ENCODE peak calls at places on chromosomes 6 and 20, in eight cellular contexts. Z is stomach, O is uterus, N is HCT116, H is breast epithelium, Y is esophagus muscularis mucosa, K is heart left ventricle, E is Peyer's patch. F is an unnamed sample.

GRCh38 chr6:90226257-90226656 is 70.4 kb downstream of the BACH2 start:
- DNase-seq in H (no peak), Y (no peak), O (no peak), Z (no peak), N (no peak), K (no peak), E (no peak), F (no peak)

GRCh38 chr6:161414800-161415199 is 140.9 kb upstream of the AGPAT4 start:
- DNase-seq in K (no peak), O (no peak), Z (no peak), E (no peak), Y (no peak), H (no peak), N (no peak), F (no peak)

GRCh38 chr6:22656696-22657340 is 87.5 kb downstream of the HDGFL1 start:
- DNase-seq in E (no peak), K (no peak), Z (no peak), Y (no peak), O (no peak), H (no peak), N (no peak), F (no peak)

GRCh38 chr6:10801224-10801848 is 37.0 kb downstream of the MAK start:
- DNase-seq in H (peak), O (peak), E (peak), Z (peak), Y (no peak), N (peak), K (peak), F (peak)

GRCh38 chr20:57251949-57252348 is 14.5 kb downstream of the BMP7 start:
- DNase-seq in Y (no peak), H (no peak), O (no peak), Z (no peak), E (no peak), K (no peak), N (no peak), F (no peak)

GRCh38 chr6:56106231-56106630 is 141.1 kb downstream of the COL21A1 start:
- DNase-seq in E (no peak), H (no peak), Y (no peak), O (no peak), Z (no peak), N (no peak), K (no peak), F (no peak)

GRCh38 chr6:150345786-150346185 is 23.0 kb upstream of the IYD start:
- DNase-seq in Y (no peak), N (no peak), O (no peak), E (no peak), H (no peak), Z (no peak), K (no peak), F (no peak)

GRCh38 chr20:53826597-53827291 is 233.1 kb upstream of the ZNF217 start:
- DNase-seq in H (no peak), Y (no peak), K (no peak), E (peak), O (no peak), Z (no peak), N (no peak), F (no peak)

GRCh38 chr6:139708342-139709199 is 334.1 kb upstream of the CITED2 start:
- DNase-seq in O (no peak), N (no peak), Y (no peak), K (no peak), Z (no peak), E (no peak), H (no peak), F (no peak)

GRCh38 chr6:21132856-21133610 is 460.5 kb upstream of the SOX4 start:
- DNase-seq in H (no peak), O (no peak), K (no peak), Z (no peak), Y (no peak), E (no peak), N (no peak), F (no peak)

GRCh38 chr6:5398530-5398929 is 137.2 kb downstream of the FARS2 start:
- DNase-seq in Y (no peak), K (no peak), H (no peak), E (no peak), N (peak), Z (no peak), O (no peak), F (no peak)

GRCh38 chr6:116008470-116009229 is 52.0 kb downstream of the FRK start:
- DNase-seq in O (no peak), K (peak), N (peak), Z (no peak), Y (no peak), H (no peak), E (no peak), F (no peak)

GRCh38 chr6:85676086-85676729 is 33.5 kb upstream of the SYNCRIP start:
- DNase-seq in Y (no peak), N (no peak), E (no peak), K (no peak), H (no peak), Z (no peak), O (no peak), F (no peak)

DNA sequence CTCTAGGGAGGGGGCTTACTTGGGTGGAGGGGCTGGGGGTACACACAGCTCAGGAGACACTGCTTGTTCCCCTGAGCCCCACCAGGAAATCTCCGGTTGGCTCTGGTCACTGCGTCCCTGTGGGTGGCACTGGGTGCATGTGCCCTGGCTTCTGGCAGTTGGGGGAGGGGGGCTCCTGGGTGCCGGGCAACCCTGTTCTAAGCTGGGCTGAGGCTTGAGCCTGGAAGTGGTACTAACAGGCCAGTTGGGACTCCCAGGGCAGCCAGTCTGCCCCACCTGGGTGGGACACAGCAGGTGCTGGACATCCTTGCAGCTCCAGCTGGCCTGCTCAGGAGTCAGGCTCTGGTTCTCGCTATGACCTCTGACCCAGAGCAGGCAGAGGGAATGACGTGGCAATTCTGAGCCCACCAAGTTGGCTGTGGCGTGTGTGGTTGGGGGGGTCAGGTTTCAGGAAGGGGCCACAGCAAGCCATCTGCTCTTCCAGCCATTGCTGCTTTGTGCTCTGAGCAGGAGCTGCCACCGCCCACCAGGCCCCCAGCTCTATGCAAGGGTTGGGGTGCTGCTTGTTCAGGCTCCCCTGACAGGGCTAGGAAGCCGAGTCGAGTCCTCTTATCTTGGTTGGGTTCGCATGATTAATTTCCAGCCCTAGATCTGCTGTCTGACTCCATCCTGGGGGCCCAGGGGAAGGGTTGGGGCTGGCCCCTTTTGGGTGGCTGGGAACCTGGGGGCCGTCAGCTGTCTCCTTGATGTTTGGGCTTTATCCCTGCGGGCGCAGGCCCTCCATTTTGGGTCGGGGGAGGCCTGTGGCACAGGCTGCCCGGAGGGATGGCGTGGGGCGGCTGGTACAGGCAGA is 590 bp downstream of the C20orf204 start:
- DNase-seq in E (no peak), Z (no peak), N (no peak), O (no peak), H (no peak), K (no peak), Y (no peak), F (no peak)
- TF ChIP-seq POLR2A in E (no peak), Z (no peak), N (no peak), O (no peak), H (no peak), K (no peak), Y (no peak), F (no peak)

DNA sequence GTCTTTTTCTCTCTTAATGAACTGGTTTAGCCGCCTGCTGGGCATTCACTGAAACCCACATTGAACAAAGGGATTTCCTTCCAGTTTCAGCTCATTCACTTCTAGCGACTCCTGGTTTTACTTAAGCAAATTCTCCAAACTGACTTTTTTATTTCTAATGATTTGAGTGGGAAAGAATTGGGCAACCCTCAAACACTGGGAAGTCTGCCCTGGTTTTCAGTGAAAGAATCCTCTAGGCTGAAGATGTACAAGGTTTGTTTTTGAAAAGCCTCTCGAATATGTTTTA is 45.5 kb downstream of the PLAGL1 start:
- DNase-seq in Z (no peak), N (no peak), H (no peak), K (no peak), E (no peak), Y (no peak), O (peak), F (no peak)
- TF ChIP-seq CTCF in Z (no peak), N (no peak), H (peak), K (no peak), E (no peak), Y (no peak), O (peak), F (no peak)

GRCh38 chr6:47762502-47762901 is 19.3 kb upstream of the OPN5 start:
- DNase-seq in N (no peak), Z (no peak), H (no peak), K (no peak), Y (no peak), E (no peak), O (no peak), F (no peak)

GRCh38 chr6:47772359-47772758 is 9.5 kb upstream of the OPN5 start:
- DNase-seq in Z (no peak), H (no peak), N (no peak), E (no peak), O (no peak), Y (no peak), K (no peak), F (no peak)

GRCh38 chr6:47767102-47767501 is 14.7 kb upstream of the OPN5 start:
- DNase-seq in Y (no peak), Z (no peak), N (no peak), O (no peak), K (no peak), E (no peak), H (no peak), F (no peak)

GRCh38 chr6:47769951-47770350 is 11.9 kb upstream of the OPN5 start:
- DNase-seq in E (no peak), H (no peak), Y (no peak), N (no peak), O (no peak), K (no peak), Z (no peak), F (no peak)

DNA sequence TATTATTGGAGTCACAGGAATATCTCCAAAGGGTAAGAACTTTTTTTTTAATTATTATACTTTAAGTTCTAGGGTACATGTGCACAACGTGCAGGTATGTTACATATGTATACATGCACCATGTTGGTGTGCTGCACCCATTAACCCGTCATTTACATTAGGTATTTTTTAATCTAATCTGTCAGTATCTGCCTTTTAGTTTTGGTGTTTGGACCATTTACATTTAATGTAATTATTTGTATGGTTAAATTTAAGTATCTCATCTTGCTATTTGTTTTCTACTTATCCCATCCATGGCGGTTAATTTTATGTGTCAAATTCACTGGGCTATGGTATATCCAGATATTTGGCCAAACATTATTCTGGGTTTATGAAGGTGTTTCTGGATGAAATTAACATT is 15.4 kb upstream of the OPN5 start:
- DNase-seq in Z (no peak), Y (no peak), E (no peak), H (no peak), N (no peak), K (no peak), O (no peak), F (no peak)
- TF ChIP-seq POLR2A in Z (no peak), Y (no peak), E (no peak), H (no peak), N (no peak), K (no peak), O (no peak), F (no peak)

GRCh38 chr6:8543714-8544113 is 108.4 kb upstream of the SLC35B3 start:
- DNase-seq in K (no peak), O (no peak), H (no peak), N (no peak), Z (no peak), E (no peak), Y (no peak), F (no peak)

GRCh38 chr6:8536122-8536521 is 100.8 kb upstream of the SLC35B3 start:
- DNase-seq in K (no peak), E (no peak), N (no peak), H (no peak), O (no peak), Y (no peak), Z (no peak), F (no peak)

GRCh38 chr6:8535505-8535904 is 100.2 kb upstream of the SLC35B3 start:
- DNase-seq in Z (no peak), K (no peak), N (no peak), Y (no peak), E (no peak), O (no peak), H (no peak), F (no peak)

GRCh38 chr6:8539446-8539845 is 104.1 kb upstream of the SLC35B3 start:
- DNase-seq in K (no peak), H (no peak), O (no peak), E (no peak), Z (no peak), Y (no peak), N (peak), F (no peak)
- TF ChIP-seq CTCF in K (no peak), H (peak), O (no peak), E (no peak), Z (peak), Y (no peak), N (peak), F (no peak)

GRCh38 chr6:87534377-87535047 is 55.3 kb downstream of the RARS2 start:
- DNase-seq in E (no peak), Z (no peak), N (no peak), H (no peak), O (no peak), K (no peak), Y (no peak), F (no peak)
- TF ChIP-seq POLR2A in E (no peak), Z (no peak), N (no peak), H (no peak), O (no peak), K (no peak), Y (no peak), F (no peak)

DNA sequence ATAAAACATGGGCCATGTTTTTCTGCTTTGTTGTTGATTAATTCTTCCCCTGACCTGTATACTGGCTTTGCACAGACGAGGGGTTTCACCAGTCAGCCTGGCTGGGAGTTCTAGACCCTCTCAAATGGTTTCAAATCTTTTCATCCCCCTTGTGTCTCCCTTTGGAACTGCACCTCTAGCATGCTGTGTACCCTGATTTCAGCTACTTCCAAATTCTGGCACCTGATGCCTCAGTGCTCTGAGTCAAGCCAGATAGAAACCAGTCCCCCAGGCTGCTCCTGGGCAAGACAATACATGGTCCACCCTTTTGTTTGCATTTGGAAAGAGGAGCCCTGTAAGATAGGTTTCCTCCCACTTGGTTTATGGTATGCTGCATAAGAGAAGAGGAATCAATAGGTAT is 290.2 kb downstream of the BTBD3 start:
- DNase-seq in O (no peak), N (peak), E (peak), K (no peak), Y (no peak), H (no peak), Z (peak), F (no peak)
- TF ChIP-seq CTCF in O (no peak), N (peak), E (peak), K (peak), Y (peak), H (no peak), Z (peak), F (no peak)

GRCh38 chr6:449057-449430 is 57.5 kb downstream of the IRF4 start:
- DNase-seq in N (no peak), Z (no peak), H (no peak), Y (no peak), K (no peak), E (no peak), O (no peak), F (no peak)
- TF ChIP-seq POLR2A in N (no peak), Z (no peak), H (no peak), Y (no peak), K (no peak), E (no peak), O (no peak), F (no peak)

GRCh38 chr6:35258858-35259193 is 709 bp upstream of the ZNF76 start:
- DNase-seq in H (no peak), Y (no peak), K (no peak), O (no peak), Z (peak), N (peak), E (no peak), F (no peak)
- TF ChIP-seq CTCF in H (no peak), Y (no peak), K (no peak), O (peak), Z (no peak), N (no peak), E (no peak), F (no peak)

GRCh38 chr20:35091808-35092523 is 641 bp downstream of the TRPC4AP start:
- DNase-seq in Z (no peak), N (no peak), Y (no peak), K (peak), H (no peak), E (no peak), O (peak), F (no peak)

GRCh38 chr20:35087355-35087754 is 5.3 kb downstream of the TRPC4AP start:
- DNase-seq in H (no peak), E (no peak), K (no peak), Z (no peak), Y (no peak), O (no peak), N (no peak), F (no peak)

GRCh38 chr20:35093245-35093884 is 758 bp upstream of the TRPC4AP start:
- DNase-seq in E (no peak), H (no peak), O (no peak), Z (no peak), K (no peak), N (no peak), Y (no peak), F (no peak)

GRCh38 chr20:35088231-35088794 is 4.3 kb downstream of the TRPC4AP start:
- DNase-seq in Y (no peak), K (no peak), H (no peak), N (no peak), Z (no peak), E (no peak), O (no peak), F (no peak)

DNA sequence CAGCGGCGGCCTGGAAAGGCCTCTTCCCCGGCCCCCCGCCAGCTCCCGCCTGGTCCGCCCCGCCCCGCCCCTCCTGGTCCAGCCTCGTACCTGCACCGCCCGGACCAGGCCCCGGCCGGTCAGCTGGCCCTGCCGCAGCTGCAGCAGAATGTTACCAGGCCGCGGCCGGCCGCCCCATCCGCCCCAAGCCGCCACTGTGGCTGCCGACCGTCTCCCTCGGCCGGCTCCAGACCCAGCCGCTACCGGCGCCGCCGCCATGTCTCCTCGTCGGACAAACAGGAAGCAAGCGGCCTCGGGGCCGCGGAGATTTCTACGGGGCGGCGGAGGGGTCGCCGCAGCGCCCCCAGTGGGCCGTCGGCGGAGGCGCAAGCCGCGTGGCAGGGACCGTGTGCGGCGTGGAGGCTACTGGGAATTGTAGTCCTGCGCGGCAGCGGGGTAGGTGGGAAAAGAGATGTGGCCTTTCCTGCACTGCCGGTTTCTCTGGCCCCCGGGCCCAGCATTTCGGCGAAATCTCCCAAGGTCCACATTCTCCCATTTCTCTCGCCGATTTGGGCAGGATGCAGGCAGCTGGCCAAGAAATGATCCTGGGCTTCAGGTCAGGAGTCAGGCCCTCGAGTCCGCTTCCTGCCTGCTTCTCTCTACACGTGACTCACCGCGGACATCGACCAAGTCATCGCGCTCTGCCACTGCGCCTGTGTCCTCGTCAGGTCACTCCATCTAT is at the start of gene TRPC4AP:
- DNase-seq in Z (peak), K (peak), E (peak), O (peak), N (peak), Y (peak), H (peak), F (peak)
- TF ChIP-seq POLR2A in Z (no peak), K (peak), E (peak), O (peak), N (peak), Y (peak), H (no peak), F (no peak)

F was measured in lower leg skin.